ENCODE peak calls at places on chromosome X, in five cellular contexts. M, R, E, T and W are unnamed samples.

GRCh38 chrX:16838202-16839066 is 31.7 kb downstream of the RBBP7 start:
- DNase-seq in M (no peak), R (peak), E (peak), T (peak), W (no peak)

GRCh38 chrX:139192386-139192961 is 338.1 kb upstream of the F9 start:
- DNase-seq in M (no peak), R (no peak), E (no peak), T (no peak), W (no peak)

GRCh38 chrX:154383359-154384283 is 4.5 kb downstream of the EMD start:
- DNase-seq in M (no peak), R (no peak), E (no peak), T (no peak), W (no peak)

GRCh38 chrX:151801980-151802379 is 67.4 kb downstream of the CNGA2 start:
- DNase-seq in M (no peak), R (no peak), E (no peak), T (no peak), W (no peak)

GRCh38 chrX:39261446-39262147 is 460.3 kb downstream of the MID1IP1 start:
- DNase-seq in M (peak), R (no peak), E (peak), T (no peak), W (peak)

GRCh38 chrX:108447303-108447702 is 7.7 kb downstream of the COL4A5 start:
- DNase-seq in M (no peak), R (peak), E (no peak), T (no peak), W (no peak)

GRCh38 chrX:21131346-21131745 is 242.9 kb upstream of the CNKSR2 start:
- DNase-seq in M (no peak), R (no peak), E (no peak), T (no peak), W (no peak)

GRCh38 chrX:97027384-97027922 is 143.7 kb downstream of the RPA4 start:
- DNase-seq in M (no peak), R (peak), E (no peak), T (no peak), W (no peak)

GRCh38 chrX:42530027-42530426 is 247.9 kb downstream of the PPP1R2C start:
- DNase-seq in M (no peak), R (peak), E (peak), T (no peak), W (no peak)

GRCh38 chrX:72634321-72634720 is 61.7 kb upstream of the HDAC8 start:
- DNase-seq in M (no peak), R (no peak), E (no peak), T (no peak), W (peak)

GRCh38 chrX:53494427-53494826 is 60.3 kb upstream of the HSD17B10 start:
- DNase-seq in M (no peak), R (peak), E (no peak), T (no peak), W (peak)

GRCh38 chrX:2894885-2895292 is 34.2 kb downstream of the ARSD start:
- DNase-seq in M (no peak), R (peak), E (peak), T (peak), W (peak)

GRCh38 chrX:14554132-14554715 is 24.9 kb downstream of the GLRA2 start:
- DNase-seq in M (no peak), R (no peak), E (peak), T (no peak), W (no peak)

GRCh38 chrX:56833626-56834025 is 104.6 kb downstream of the NBDY start:
- DNase-seq in M (no peak), R (no peak), E (no peak), T (no peak), W (no peak)

GRCh38 chrX:71366674-71367256 is 608 bp downstream of the TAF1 start:
- DNase-seq in M (no peak), R (peak), E (peak), T (peak), W (peak)

GRCh38 chrX:29145316-29145715 is 558.1 kb downstream of the IL1RAPL1 start:
- DNase-seq in M (no peak), R (peak), E (no peak), T (no peak), W (no peak)

GRCh38 chrX:49040376-49040955 is 2.7 kb downstream of the TFE3 start:
- DNase-seq in M (no peak), R (peak), E (no peak), T (no peak), W (peak)

GRCh38 chrX:106619797-106620196 is 8.0 kb downstream of the RADX start:
- DNase-seq in M (no peak), R (peak), E (peak), T (no peak), W (no peak)

GRCh38 chrX:16739574-16739973 is 20.2 kb downstream of the SYAP1 start:
- DNase-seq in M (no peak), R (no peak), E (no peak), T (no peak), W (peak)

GRCh38 chrX:70452143-70452733 is 7.6 kb downstream of the DLG3 start:
- DNase-seq in M (peak), R (peak), E (peak), T (peak), W (peak)

GRCh38 chrX:100883654-100884053 is 9.5 kb upstream of the NOX1 start:
- DNase-seq in M (no peak), R (no peak), E (no peak), T (no peak), W (no peak)

GRCh38 chrX:63889001-63889400 is 104.0 kb upstream of the ARHGEF9 start:
- DNase-seq in M (no peak), R (peak), E (no peak), T (no peak), W (no peak)

GRCh38 chrX:7088968-7089615 is 58.4 kb upstream of the STS start:
- DNase-seq in M (no peak), R (no peak), E (peak), T (no peak), W (no peak)

GRCh38 chrX:42783456-42783855 is 5.5 kb upstream of the PPP1R2C start:
- DNase-seq in M (no peak), R (no peak), E (no peak), T (no peak), W (no peak)

GRCh38 chrX:17758382-17758781 is 21.1 kb downstream of the SCML1 start:
- DNase-seq in M (no peak), R (no peak), E (no peak), T (no peak), W (no peak)

GRCh38 chrX:7059214-7059838 is 88.2 kb upstream of the STS start:
- DNase-seq in M (no peak), R (no peak), E (no peak), T (no peak), W (no peak)

GRCh38 chrX:130516123-130516522 is 114.3 kb downstream of the RBMX2 start:
- DNase-seq in M (no peak), R (no peak), E (no peak), T (no peak), W (no peak)

GRCh38 chrX:130539721-130540321 is 138.0 kb downstream of the RBMX2 start:
- DNase-seq in M (peak), R (peak), E (peak), T (peak), W (peak)

GRCh38 chrX:19904778-19905367 is 17.5 kb upstream of the SH3KBP1 start:
- DNase-seq in M (no peak), R (peak), E (peak), T (no peak), W (peak)

GRCh38 chrX:53882331-53882730 is 161.9 kb downstream of the PHF8 start:
- DNase-seq in M (no peak), R (peak), E (peak), T (no peak), W (no peak)

GRCh38 chrX:85996555-85996954 is 50.8 kb downstream of the CHM start:
- DNase-seq in M (no peak), R (no peak), E (no peak), T (no peak), W (peak)

GRCh38 chrX:152405561-152405960 is 45.6 kb downstream of the GABRA3 start:
- DNase-seq in M (no peak), R (no peak), E (no peak), T (no peak), W (no peak)

GRCh38 chrX:86946569-86946968 is 571.0 kb upstream of the KLHL4 start:
- DNase-seq in M (peak), R (peak), E (peak), T (no peak), W (peak)

GRCh38 chrX:7926501-7926900 is 712 bp downstream of the PNPLA4 start:
- DNase-seq in M (no peak), R (peak), E (no peak), T (no peak), W (no peak)

GRCh38 chrX:127459784-127460183 is 592.4 kb downstream of the ACTRT1 start:
- DNase-seq in M (peak), R (no peak), E (no peak), T (no peak), W (peak)

GRCh38 chrX:49041683-49042529 is 1.3 kb downstream of the TFE3 start:
- DNase-seq in M (no peak), R (peak), E (no peak), T (no peak), W (peak)

GRCh38 chrX:39625810-39626209 is 471.9 kb downstream of the BCOR start:
- DNase-seq in M (no peak), R (no peak), E (no peak), T (no peak), W (no peak)

GRCh38 chrX:50680990-50681389 is 133.0 kb downstream of the SHROOM4 start:
- DNase-seq in M (no peak), R (no peak), E (no peak), T (no peak), W (peak)

GRCh38 chrX:103571121-103571520 is 14.2 kb upstream of the TCEAL4 start:
- DNase-seq in M (no peak), R (no peak), E (no peak), T (no peak), W (no peak)

GRCh38 chrX:2523911-2524310 is 23.1 kb upstream of the DHRSX start:
- DNase-seq in M (no peak), R (no peak), E (no peak), T (no peak), W (no peak)

GRCh38 chrX:121308276-121308805 is 260.9 kb downstream of the GLUD2 start:
- DNase-seq in M (peak), R (no peak), E (peak), T (peak), W (peak)
- TF ChIP-seq CTCF in M (peak), R (no peak), E (peak), T (peak), W (peak)

DNA sequence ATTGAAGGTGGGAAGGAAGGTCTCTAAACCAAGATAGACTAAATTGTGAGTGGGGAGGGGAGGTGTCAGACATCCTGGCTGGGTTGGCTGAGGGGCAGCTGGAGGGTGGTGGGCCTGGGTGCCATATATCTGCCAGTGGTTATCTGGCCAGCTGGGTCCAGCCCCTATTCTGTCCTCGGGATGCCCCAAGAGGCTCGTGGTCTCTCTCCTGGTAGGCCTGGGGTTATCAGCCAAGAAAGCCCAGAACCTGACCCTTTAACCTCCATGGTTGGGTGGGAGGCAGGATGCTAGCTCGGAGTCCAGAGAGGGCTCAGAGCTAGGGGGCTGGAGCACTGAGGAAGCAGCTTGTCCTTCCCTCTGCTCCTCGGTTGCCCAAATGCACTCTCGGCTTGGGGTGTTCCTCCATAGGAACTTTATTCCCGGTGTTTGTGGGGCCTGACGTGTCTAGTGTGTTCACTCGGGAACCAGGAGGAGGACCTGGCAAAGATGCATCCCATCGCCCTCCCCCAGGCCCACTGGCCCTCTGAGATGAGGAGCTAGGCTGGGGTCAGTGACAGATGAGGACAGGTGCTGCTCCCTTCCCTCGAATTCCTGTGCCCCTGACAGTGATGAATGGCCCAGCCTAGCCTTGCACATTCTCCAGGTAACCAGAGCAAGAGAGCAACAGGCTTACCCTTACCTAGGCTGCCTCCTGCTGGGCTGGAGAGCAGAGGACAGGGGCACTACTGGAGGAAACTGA is 5.2 kb upstream of the EFNB1 start:
- DNase-seq in M (no peak), R (no peak), E (no peak), T (no peak), W (no peak)
- TF ChIP-seq CTCF in M (no peak), R (no peak), E (no peak), T (no peak), W (no peak)

DNA sequence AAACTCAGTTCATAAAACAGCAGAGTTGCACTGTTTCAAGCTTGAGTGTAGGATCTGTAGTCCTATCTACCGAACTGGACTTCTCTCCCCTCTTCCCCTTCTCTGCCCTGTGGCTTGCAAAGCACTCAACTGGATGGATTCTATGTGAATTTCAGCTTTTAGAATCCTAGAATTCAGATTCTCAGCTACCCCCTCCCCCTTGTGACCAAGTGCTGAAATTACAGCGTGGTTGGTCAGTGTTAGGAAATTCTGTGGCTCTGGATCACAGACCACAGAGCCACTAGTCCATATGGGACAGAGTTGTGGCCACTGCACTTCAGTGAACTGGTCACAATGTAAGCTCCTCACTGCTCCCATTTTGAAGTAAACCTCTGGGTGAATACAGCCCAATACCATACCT is 64.6 kb upstream of the TRPC5 start:
- DNase-seq in M (peak), R (peak), E (peak), T (no peak), W (peak)
- TF ChIP-seq CTCF in M (peak), R (peak), E (peak), T (no peak), W (peak)

DNA sequence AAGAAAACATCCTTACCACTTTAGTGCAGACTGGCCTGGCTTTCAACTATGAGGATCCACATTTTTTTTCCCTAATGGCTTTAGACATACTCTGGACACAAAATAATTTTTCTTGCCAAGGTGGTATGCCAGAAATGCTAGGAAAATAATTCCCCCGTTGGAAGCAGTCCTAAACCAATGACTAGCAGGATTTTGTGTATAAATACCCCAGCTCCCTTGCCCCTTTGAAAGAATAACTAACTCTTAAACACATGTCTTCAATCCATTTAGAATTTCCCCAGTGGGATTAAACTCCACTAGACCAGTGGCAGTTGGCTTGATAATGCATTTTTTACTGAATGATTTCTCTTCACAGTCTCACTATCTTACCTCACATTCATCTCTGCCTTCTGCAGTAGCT is 500.6 kb upstream of the FTHL17 start:
- DNase-seq in M (no peak), R (no peak), E (no peak), T (no peak), W (no peak)
- TF ChIP-seq CTCF in M (no peak), R (no peak), E (no peak), T (no peak), W (no peak)

GRCh38 chrX:12972239-12972638 is 2.7 kb upstream of the TMSB4X start:
- DNase-seq in M (no peak), R (no peak), E (no peak), T (no peak), W (no peak)

GRCh38 chrX:12967711-12968465 is 7.0 kb upstream of the TMSB4X start:
- DNase-seq in M (no peak), R (no peak), E (no peak), T (no peak), W (no peak)

GRCh38 chrX:12972867-12973560 is 1.9 kb upstream of the TMSB4X start:
- DNase-seq in M (no peak), R (no peak), E (no peak), T (no peak), W (no peak)

GRCh38 chrX:12971282-12972003 is 3.5 kb upstream of the TMSB4X start:
- DNase-seq in M (no peak), R (no peak), E (no peak), T (no peak), W (no peak)

GRCh38 chrX:12970691-12971202 is 4.2 kb upstream of the TMSB4X start:
- DNase-seq in M (no peak), R (peak), E (peak), T (no peak), W (peak)
- TF ChIP-seq CTCF in M (peak), R (peak), E (peak), T (peak), W (peak)

DNA sequence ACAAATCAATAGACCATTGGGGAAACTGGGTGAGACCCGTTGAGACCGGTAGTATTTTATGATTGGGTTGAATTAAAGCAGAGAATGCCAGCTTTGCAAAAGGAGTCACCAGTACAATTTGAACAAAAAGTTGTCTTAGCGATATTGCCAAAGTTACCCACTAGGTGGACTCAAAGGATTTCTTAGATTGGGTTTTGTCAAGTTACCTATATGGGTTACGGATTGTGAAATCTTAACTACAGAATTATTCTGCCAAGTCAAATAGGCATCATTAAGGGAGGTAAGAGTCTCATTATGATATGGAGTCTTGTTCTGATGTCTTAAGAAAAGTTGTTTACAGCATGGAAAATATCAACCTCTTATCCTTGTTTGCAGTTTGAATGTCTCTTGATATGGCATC is 15.0 kb upstream of the CT47A1 start:
- DNase-seq in M (no peak), R (no peak), E (no peak), T (no peak), W (peak)
- TF ChIP-seq CTCF in M (peak), R (no peak), E (peak), T (no peak), W (peak)

GRCh38 chrX:110251961-110252360 is 65.9 kb downstream of the AMMECR1 start:
- DNase-seq in M (no peak), R (no peak), E (no peak), T (no peak), W (no peak)

GRCh38 chrX:110244951-110245480 is 72.9 kb downstream of the AMMECR1 start:
- DNase-seq in M (no peak), R (peak), E (no peak), T (no peak), W (no peak)

GRCh38 chrX:110250847-110251246 is 67.0 kb downstream of the AMMECR1 start:
- DNase-seq in M (no peak), R (no peak), E (peak), T (no peak), W (no peak)

GRCh38 chrX:110248582-110248981 is 69.3 kb downstream of the AMMECR1 start:
- DNase-seq in M (no peak), R (no peak), E (no peak), T (no peak), W (no peak)
- TF ChIP-seq CTCF in M (no peak), R (no peak), E (no peak), T (no peak), W (no peak)

DNA sequence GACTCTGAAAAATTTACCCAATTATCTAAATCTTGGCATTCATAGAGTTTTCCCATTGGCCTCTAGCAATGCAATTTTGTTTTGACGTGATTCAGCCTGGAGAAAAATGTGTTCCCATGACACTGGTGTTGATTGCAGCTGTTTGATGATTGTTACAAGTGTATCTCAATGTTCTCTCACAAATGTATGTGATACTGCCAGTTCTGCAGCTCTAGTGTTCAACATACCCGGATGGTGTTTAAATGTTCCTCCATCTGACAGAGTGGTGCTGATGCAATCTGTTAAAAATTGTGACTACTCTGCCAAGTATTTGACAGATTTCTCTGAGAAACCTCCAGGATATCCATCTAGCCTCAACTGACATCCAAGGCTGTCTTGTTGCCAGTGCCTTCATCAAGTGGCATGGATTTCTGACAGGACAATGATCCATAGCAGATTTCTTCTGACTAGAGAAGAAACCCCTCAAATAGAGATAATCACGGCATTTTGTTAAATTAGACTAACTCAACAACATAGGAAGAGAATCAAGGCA is 657.2 kb upstream of the DIAPH2 start:
- DNase-seq in M (no peak), R (no peak), E (no peak), T (no peak), W (no peak)
- TF ChIP-seq CTCF in M (no peak), R (no peak), E (no peak), T (no peak), W (no peak)

GRCh38 chrX:128781506-128781905 is 729.3 kb upstream of the ACTRT1 start:
- DNase-seq in M (peak), R (no peak), E (peak), T (peak), W (peak)
- TF ChIP-seq CTCF in M (peak), R (no peak), E (no peak), T (peak), W (peak)

DNA sequence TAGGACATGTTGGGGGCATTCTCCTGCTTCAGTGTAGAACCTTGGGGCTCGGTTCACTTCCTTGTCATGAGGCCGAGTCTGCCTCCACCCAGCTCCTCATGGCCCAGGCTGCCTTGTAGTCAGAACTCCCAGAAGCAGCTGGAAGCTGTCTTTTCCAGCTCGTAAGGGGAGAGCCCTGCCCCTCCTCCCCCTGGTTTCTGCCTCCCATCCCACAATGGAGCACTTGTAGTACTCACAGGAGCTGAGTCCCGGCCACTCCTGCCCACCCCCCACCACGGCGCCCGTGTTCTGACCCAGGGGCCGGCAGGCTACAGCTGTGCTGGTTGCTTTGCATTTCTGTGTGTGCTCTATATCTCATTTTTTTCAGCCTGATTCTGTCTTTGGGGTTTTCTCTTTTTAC is 24.7 kb upstream of the PJA1 start:
- DNase-seq in M (peak), R (no peak), E (no peak), T (no peak), W (no peak)
- TF ChIP-seq CTCF in M (no peak), R (no peak), E (no peak), T (no peak), W (no peak)